ENCODE peak calls at places on chromosomes 4 and X, in nine cellular contexts. C is lower leg skin; H is colonic mucosa; N is left lung; P is effector CD4-positive, alpha-beta T cell; Q is Caki2; U is WERI-Rb-1; I is HFFc6; D is activated CD8-positive, alpha-beta memory T cell treated with anti-CD3 and anti-CD28 coated beads for 1 hour. M is an unnamed sample.

GRCh38 chr4:144611850-144612249 is 34.1 kb upstream of the HHIP start:
- DNase-seq in C (no peak), H (no peak), N (no peak), P (no peak), Q (no peak), U (peak), I (no peak), D (no peak), M (no peak)

GRCh38 chr4:2827874-2828751 is 15.5 kb upstream of the ADD1 start:
- DNase-seq in C (no peak), H (no peak), N (peak), P (no peak), Q (no peak), U (no peak), I (no peak), D (no peak), M (no peak)

GRCh38 chr4:4866833-4867744 is 7.6 kb downstream of the MSX1 start:
- DNase-seq in C (no peak), H (no peak), N (no peak), P (no peak), Q (no peak), U (peak), I (no peak), D (no peak), M (no peak)

GRCh38 chr4:62262676-62263075 is 1062.5 kb downstream of the ADGRL3 start:
- DNase-seq in C (no peak), H (no peak), N (no peak), P (no peak), Q (no peak), U (no peak), I (no peak), D (no peak), M (no peak)

GRCh38 chr4:2789801-2790582 is 2.9 kb upstream of the SH3BP2 start:
- DNase-seq in C (no peak), H (no peak), N (peak), P (no peak), Q (no peak), U (no peak), I (no peak), D (no peak), M (no peak)

GRCh38 chr4:71230258-71230594 is 108.6 kb upstream of the SLC4A4 start:
- DNase-seq in C (no peak), H (peak), N (no peak), P (no peak), Q (no peak), U (peak), I (peak), D (no peak), M (no peak)

GRCh38 chr4:27024807-27025206 is 164.2 kb downstream of the STIM2 start:
- DNase-seq in C (no peak), H (no peak), N (peak), P (no peak), Q (no peak), U (no peak), I (no peak), D (no peak), M (no peak)

GRCh38 chrX:46627700-46628405 is 54.3 kb downstream of the CHST7 start:
- DNase-seq in C (peak), H (no peak), N (no peak), P (no peak), Q (no peak), U (no peak), I (no peak), D (no peak), M (no peak)

GRCh38 chrX:3143043-3143799 is 102.0 kb downstream of the ARSF start:
- DNase-seq in C (no peak), H (no peak), N (no peak), P (no peak), Q (no peak), U (no peak), I (no peak), D (no peak), M (no peak)

GRCh38 chr4:32700838-32701237 is 1980.7 kb downstream of the PCDH7 start:
- DNase-seq in C (no peak), H (peak), N (no peak), P (no peak), Q (no peak), U (no peak), I (no peak), D (no peak), M (no peak)

GRCh38 chr4:135838889-135839288 is 1637.3 kb upstream of the PABPC4L start:
- DNase-seq in C (no peak), H (no peak), N (no peak), P (no peak), Q (peak), U (no peak), I (peak), D (no peak), M (no peak)

GRCh38 chr4:182454440-182455013 is 211.3 kb downstream of the TENM3 start:
- DNase-seq in C (no peak), H (no peak), N (no peak), P (no peak), Q (no peak), U (no peak), I (no peak), D (no peak), M (no peak)

GRCh38 chr4:142463195-142463594 is 382.9 kb downstream of the INPP4B start:
- DNase-seq in C (no peak), H (no peak), N (no peak), P (no peak), Q (no peak), U (no peak), I (no peak), D (no peak), M (no peak)

GRCh38 chrX:24178441-24178840 is 28.9 kb downstream of the ZFX start:
- DNase-seq in C (no peak), H (no peak), N (no peak), P (no peak), Q (no peak), U (no peak), I (no peak), D (no peak), M (no peak)

GRCh38 chr4:87560802-87561201 is 31.6 kb upstream of the SPARCL1 start:
- DNase-seq in C (no peak), H (no peak), N (no peak), P (no peak), Q (no peak), U (no peak), I (no peak), D (no peak), M (no peak)

GRCh38 chr4:138104462-138104775 is 137.7 kb downstream of the SLC7A11 start:
- DNase-seq in C (no peak), H (no peak), N (no peak), P (no peak), Q (no peak), U (no peak), I (no peak), D (no peak), M (peak)

GRCh38 chr4:68369474-68369805 is 19.6 kb upstream of the YTHDC1 start:
- DNase-seq in C (no peak), H (no peak), N (no peak), P (no peak), Q (peak), U (no peak), I (no peak), D (no peak), M (no peak)

GRCh38 chr4:157271166-157271869 is 50.8 kb downstream of the GRIA2 start:
- DNase-seq in C (no peak), H (no peak), N (no peak), P (no peak), Q (no peak), U (no peak), I (peak), D (no peak), M (no peak)

GRCh38 chrX:37378830-37379229 is 29.7 kb downstream of the PRRG1 start:
- DNase-seq in C (no peak), H (no peak), N (no peak), P (no peak), Q (no peak), U (no peak), I (no peak), D (no peak), M (no peak)

GRCh38 chr4:67779631-67780030 is 25.4 kb upstream of the GNRHR start:
- DNase-seq in C (no peak), H (no peak), N (no peak), P (no peak), Q (no peak), U (no peak), I (no peak), D (no peak), M (no peak)

GRCh38 chr4:105520819-105521790 is 31.3 kb upstream of the ARHGEF38 start:
- DNase-seq in C (no peak), H (peak), N (no peak), P (no peak), Q (peak), U (peak), I (peak), D (no peak), M (peak)

GRCh38 chr4:188904617-188905016 is 765.4 kb downstream of the TRIML1 start:
- DNase-seq in C (no peak), H (no peak), N (peak), P (no peak), Q (no peak), U (no peak), I (no peak), D (no peak), M (no peak)

GRCh38 chrX:130264573-130264972 is 4.1 kb downstream of the ZNF280C start:
- DNase-seq in C (no peak), H (no peak), N (no peak), P (no peak), Q (peak), U (no peak), I (no peak), D (no peak), M (no peak)

GRCh38 chr4:114163051-114163450 is 183.6 kb upstream of the ARSJ start:
- DNase-seq in C (no peak), H (no peak), N (no peak), P (no peak), Q (no peak), U (no peak), I (no peak), D (no peak), M (no peak)

GRCh38 chrX:39331062-39331704 is 529.9 kb downstream of the MID1IP1 start:
- DNase-seq in C (no peak), H (no peak), N (no peak), P (no peak), Q (no peak), U (no peak), I (no peak), D (no peak), M (no peak)

GRCh38 chr4:168917150-168917779 is 92.8 kb downstream of the CBR4 start:
- DNase-seq in C (no peak), H (no peak), N (no peak), P (no peak), Q (no peak), U (no peak), I (peak), D (no peak), M (peak)

GRCh38 chrX:132022115-132022862 is 813 bp upstream of the STK26 start:
- DNase-seq in C (no peak), H (peak), N (no peak), P (no peak), Q (peak), U (no peak), I (no peak), D (no peak), M (peak)

GRCh38 chrX:40807384-40807783 is 72.0 kb upstream of the MED14 start:
- DNase-seq in C (no peak), H (no peak), N (no peak), P (no peak), Q (no peak), U (no peak), I (no peak), D (no peak), M (no peak)

GRCh38 chr4:25908491-25908901 is 5.5 kb upstream of the SMIM20 start:
- DNase-seq in C (no peak), H (no peak), N (no peak), P (no peak), Q (peak), U (peak), I (peak), D (no peak), M (no peak)

GRCh38 chr4:7960790-7961655 is 21.4 kb upstream of the AFAP1 start:
- DNase-seq in C (peak), H (no peak), N (no peak), P (no peak), Q (peak), U (no peak), I (peak), D (no peak), M (no peak)

GRCh38 chr4:145298885-145299284 is 118.5 kb upstream of the OTUD4 start:
- DNase-seq in C (no peak), H (peak), N (no peak), P (no peak), Q (no peak), U (no peak), I (no peak), D (no peak), M (no peak)

GRCh38 chrX:112636951-112637541 is 42.7 kb downstream of the LHFPL1 start:
- DNase-seq in C (no peak), H (no peak), N (no peak), P (no peak), Q (no peak), U (no peak), I (peak), D (no peak), M (no peak)

GRCh38 chr4:170145120-170145519 is 55.4 kb upstream of the AADAT start:
- DNase-seq in C (no peak), H (no peak), N (no peak), P (no peak), Q (no peak), U (no peak), I (no peak), D (no peak), M (no peak)

GRCh38 chrX:154123241-154124219 is 20.5 kb upstream of the OPN1LW start:
- DNase-seq in C (no peak), H (peak), N (peak), P (no peak), Q (no peak), U (no peak), I (no peak), D (no peak), M (no peak)

GRCh38 chrX:22366866-22367265 is 94.2 kb downstream of the CBLL2 start:
- DNase-seq in C (no peak), H (no peak), N (no peak), P (no peak), Q (no peak), U (no peak), I (no peak), D (no peak), M (no peak)

GRCh38 chr4:123481034-123481433 is 84.4 kb downstream of the SPRY1 start:
- DNase-seq in C (no peak), H (no peak), N (no peak), P (no peak), Q (no peak), U (no peak), I (peak), D (no peak), M (peak)

M was measured in G401.